ENCODE peak calls at places on chromosomes 1 and 21, in five cellular contexts. L is A549; E is CD4-positive, alpha-beta T cell; H is AG04450; I is substantia nigra. W is an unnamed sample.

GRCh38 chr1:70627910-70628309 is 216.8 kb downstream of the CTH start:
- DNase-seq in L (peak; percentile 1), E (no peak), I (no peak), H (no peak), W (no peak)

GRCh38 chr1:32861904-32862698 is 8.6 kb downstream of the FNDC5 start:
- DNase-seq in H (no peak), E (no peak), L (no peak), I (no peak), W (no peak)

GRCh38 chr1:171595324-171595723 is 26.7 kb upstream of the MYOCOS start:
- DNase-seq in I (no peak), L (no peak), E (no peak), H (no peak), W (peak; percentile 52)

GRCh38 chr1:173042806-173043205 is 7.9 kb downstream of the TNFSF18 start:
- DNase-seq in E (no peak), L (no peak), I (no peak), H (no peak), W (no peak)

GRCh38 chr1:99645199-99645598 is 714 bp upstream of the PALMD start:
- DNase-seq in H (no peak), L (peak; percentile 48), I (no peak), E (no peak), W (peak; percentile 82)

GRCh38 chr1:202086579-202087350 is 36.0 kb upstream of the GPR37L1 start:
- DNase-seq in H (no peak), I (no peak), L (no peak), E (no peak), W (no peak)

GRCh38 chr1:207070811-207071210 is 17.7 kb downstream of the PFKFB2 start:
- DNase-seq in L (no peak), H (no peak), I (no peak), E (no peak), W (no peak)

GRCh38 chr1:18452550-18452949 is 28.2 kb upstream of the KLHDC7A start:
- DNase-seq in I (no peak), H (no peak), L (peak; percentile 21), E (no peak), W (no peak)

GRCh38 chr1:181350146-181350545 is 133.2 kb upstream of the CACNA1E start:
- DNase-seq in E (no peak), I (no peak), L (no peak), H (no peak), W (no peak)

GRCh38 chr21:28212056-28212455 is 780.6 kb downstream of the LTN1 start:
- DNase-seq in L (no peak), E (no peak), I (no peak), H (no peak), W (no peak)

GRCh38 chr1:98044766-98045165 is 123.9 kb upstream of the DPYD start:
- DNase-seq in L (no peak), E (no peak), I (no peak), H (no peak), W (no peak)

GRCh38 chr1:203555484-203556046 is 61.6 kb downstream of the OPTC start:
- DNase-seq in E (no peak), L (no peak), I (no peak), H (no peak), W (no peak)

GRCh38 chr1:224629965-224630364 is 13.8 kb downstream of the CNIH3 start:
- DNase-seq in I (no peak), H (no peak), L (no peak), E (no peak), W (no peak)

GRCh38 chr1:198147216-198147615 is 9.6 kb upstream of the NEK7 start:
- DNase-seq in E (no peak), H (no peak), I (no peak), L (no peak), W (no peak)

GRCh38 chr1:31421404-31422040 is 8.5 kb downstream of the SERINC2 start:
- DNase-seq in I (no peak), L (peak; percentile 36), E (no peak), H (no peak), W (no peak)

GRCh38 chr1:113515498-113515897 is 125.2 kb downstream of the MAGI3 start:
- DNase-seq in L (no peak), H (no peak), E (no peak), I (no peak), W (no peak)

GRCh38 chr1:10617931-10618885 is 143.5 kb downstream of the PEX14 start:
- DNase-seq in E (no peak), L (no peak), I (no peak), H (no peak), W (peak; percentile 34)

GRCh38 chr21:46295996-46296752 is 10.0 kb downstream of the YBEY start:
- DNase-seq in E (peak; percentile 24), H (no peak), I (no peak), L (no peak), W (peak; percentile 79)

GRCh38 chr1:245091818-245092637 is 62.8 kb upstream of the KIF26B start:
- DNase-seq in L (peak; percentile 82), H (peak; percentile 92), E (no peak), I (no peak), W (no peak)

GRCh38 chr1:1211541-1212511 is 2.1 kb downstream of the TNFRSF4 start:
- DNase-seq in I (no peak), H (no peak), L (no peak), E (peak; percentile 5), W (peak; percentile 49)

GRCh38 chr1:9375912-9376311 is 83.2 kb downstream of the SPSB1 start:
- DNase-seq in H (no peak), L (no peak), E (no peak), I (no peak), W (no peak)

GRCh38 chr1:11869104-11869503 is 10.4 kb upstream of the NPPB start:
- DNase-seq in E (no peak), L (no peak), I (no peak), H (no peak), W (no peak)

GRCh38 chr1:116420417-116421200 is 47.6 kb downstream of the ATP1A1 start:
- DNase-seq in L (no peak), E (no peak), I (no peak), H (no peak), W (no peak)

GRCh38 chr1:111795401-111795800 is 39.7 kb downstream of the DDX20 start:
- DNase-seq in I (no peak), L (no peak), E (no peak), H (no peak), W (no peak)

GRCh38 chr1:110165761-110166231 is 15.5 kb downstream of the SLC6A17 start:
- DNase-seq in L (no peak), H (no peak), E (no peak), I (no peak), W (no peak)
- H3K27ac ChIP-seq in L (no peak overlapping the region), H (no peak overlapping the region), E (no peak overlapping the region), I (no peak overlapping the region), W (no peak overlapping the region)

GRCh38 chr1:229105109-229105508 is 165.8 kb upstream of the RAB4A start:
- DNase-seq in L (no peak), H (no peak), I (no peak), E (no peak), W (peak; percentile 91)

GRCh38 chr1:229102741-229103480 is 168.0 kb upstream of the RAB4A start:
- DNase-seq in I (no peak), H (no peak), L (no peak), E (no peak), W (no peak)

GRCh38 chr1:229106526-229107105 is 164.3 kb upstream of the RAB4A start:
- DNase-seq in E (no peak), L (no peak), I (no peak), H (no peak), W (no peak)

GRCh38 chr1:229105822-229106525 is 164.9 kb upstream of the RAB4A start:
- DNase-seq in L (no peak), E (no peak), I (no peak), H (no peak), W (peak; percentile 35)

GRCh38 chr1:229104654-229105053 is 166.3 kb upstream of the RAB4A start:
- DNase-seq in L (no peak), I (no peak), E (no peak), H (no peak), W (no peak)
- H3K27ac ChIP-seq in L (no peak overlapping the region), I (no peak overlapping the region), E (no peak overlapping the region), H (no peak overlapping the region), W (peak overlapping the region; percentile 74)

GRCh38 chr1:180167721-180168467 is 13.2 kb downstream of the QSOX1 start:
- DNase-seq in E (no peak), H (no peak), I (no peak), L (peak; percentile 83), W (no peak)
- H3K27ac ChIP-seq in E (no peak overlapping the region), H (no peak overlapping the region), I (no peak overlapping the region), L (peak overlapping the region; percentile 13), W (no peak overlapping the region)

DNA sequence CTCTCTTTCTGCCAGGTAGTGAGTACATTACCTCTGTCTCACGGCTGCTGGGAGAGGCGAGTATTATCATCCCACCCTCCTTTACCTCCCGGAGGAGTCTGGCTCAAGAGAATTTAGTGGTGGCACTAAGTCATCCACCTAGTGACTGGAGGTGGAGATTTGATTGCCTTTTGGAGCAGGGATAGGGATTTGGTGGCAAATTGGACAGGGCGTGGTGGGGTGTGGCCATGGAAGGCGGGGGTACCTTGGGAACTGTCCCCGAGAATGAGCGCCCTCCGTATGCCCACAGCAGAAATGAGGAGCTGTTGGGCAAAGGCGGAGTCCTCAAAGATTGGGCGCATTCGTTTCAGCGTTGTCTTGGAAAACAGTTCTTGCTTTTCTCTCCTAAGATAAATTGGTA is 32.1 kb upstream of the HMGN1 start:
- DNase-seq in I (no peak), E (no peak), L (peak; percentile 18), H (no peak), W (no peak)
- H3K27ac ChIP-seq in I (peak overlapping the region; percentile 3), E (peak overlapping the region; percentile 75), L (peak overlapping the region; percentile 62), H (peak overlapping the region; percentile 81), W (peak overlapping the region; percentile 57)

GRCh38 chr1:40265919-40266318 is 7.9 kb downstream of the ZMPSTE24 start:
- DNase-seq in I (no peak), E (no peak), H (no peak), L (no peak), W (no peak)

GRCh38 chr1:40266786-40267535 is 8.9 kb downstream of the ZMPSTE24 start:
- DNase-seq in E (no peak), L (no peak), I (no peak), H (no peak), W (no peak)

GRCh38 chr1:40265298-40265697 is 7.3 kb downstream of the ZMPSTE24 start:
- DNase-seq in E (no peak), H (no peak), I (no peak), L (no peak), W (no peak)

GRCh38 chr1:40268211-40268610 is 10.2 kb downstream of the ZMPSTE24 start:
- DNase-seq in L (no peak), I (no peak), E (no peak), H (no peak), W (no peak)

DNA sequence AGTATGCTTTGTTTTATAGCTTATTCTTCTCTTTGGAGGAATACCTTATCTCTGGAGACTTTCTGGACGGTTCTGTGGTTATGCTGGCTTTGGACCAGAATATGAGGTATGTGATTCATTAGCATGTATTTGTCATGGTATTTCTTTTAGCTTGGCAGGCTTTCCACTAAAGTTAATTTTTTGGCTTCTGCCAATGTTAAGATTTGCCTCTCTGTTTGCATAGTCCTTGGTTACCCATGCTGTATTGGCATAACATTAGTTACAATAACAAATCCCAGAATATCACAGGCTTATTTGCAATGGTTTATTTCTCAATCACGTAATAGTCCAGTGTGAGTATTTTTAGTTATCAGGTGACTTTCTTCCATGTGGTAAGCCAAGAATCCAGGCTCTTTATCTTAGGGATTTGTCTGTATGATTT is 9.7 kb downstream of the ZMPSTE24 start:
- DNase-seq in H (peak; percentile 87), E (no peak), I (no peak), L (no peak), W (no peak)
- H3K27ac ChIP-seq in H (no peak overlapping the region), E (no peak overlapping the region), I (no peak overlapping the region), L (no peak overlapping the region), W (peak overlapping the region; percentile 69)